ENCODE peak calls at places on chromosomes 5 and 9, in eight cellular contexts. T, P, W, K, Z, M, R and B are unnamed samples.

GRCh38 chr5:32767948-32768427 is 56.9 kb downstream of the NPR3 start:
- DNase-seq in T (peak; percentile 93), P (peak; percentile 42), W (no peak), K (no peak), Z (peak; percentile 97), M (no peak), R (no peak), B (no peak)

GRCh38 chr9:92795000-92795399 is 30.4 kb upstream of the BICD2 start:
- DNase-seq in T (no peak), P (no peak), W (no peak), K (no peak), Z (no peak), M (no peak), R (no peak), B (no peak)

GRCh38 chr9:99235069-99235468 is 13.0 kb downstream of the SEC61B start:
- DNase-seq in T (no peak), P (no peak), W (no peak), K (no peak), Z (no peak), M (no peak), R (peak; percentile 50), B (no peak)

GRCh38 chr9:16519001-16519400 is 351.5 kb downstream of the BNC2 start:
- DNase-seq in T (no peak), P (no peak), W (no peak), K (peak; percentile 79), Z (no peak), M (no peak), R (no peak), B (no peak)

GRCh38 chr9:137276757-137277328 is 683 bp upstream of the TOR4A start:
- DNase-seq in T (peak; percentile 80), P (peak; percentile 92), W (no peak), K (peak; percentile 79), Z (peak; percentile 37), M (peak; percentile 49), R (peak; percentile 87), B (peak; percentile 84)

GRCh38 chr9:83708515-83709158 is 879 bp upstream of the UBQLN1 start:
- DNase-seq in T (peak; percentile 66), P (peak; percentile 89), W (peak; percentile 88), K (peak; percentile 62), Z (peak; percentile 64), M (peak; percentile 84), R (peak; percentile 74), B (peak; percentile 83)

GRCh38 chr5:40736103-40736875 is 19.5 kb downstream of the TTC33 start:
- DNase-seq in T (peak; percentile 83), P (no peak), W (no peak), K (peak; percentile 71), Z (peak; percentile 54), M (peak; percentile 29), R (peak; percentile 91), B (no peak)

GRCh38 chr9:100426532-100427365 is at the start of gene MSANTD3:
- DNase-seq in T (peak; percentile 90), P (peak; percentile 76), W (peak; percentile 77), K (peak; percentile 76), Z (peak; percentile 64), M (no peak), R (peak; percentile 81), B (peak; percentile 66)

GRCh38 chr5:104412649-104413240 is 850.2 kb upstream of the NUDT12 start:
- DNase-seq in T (peak; percentile 50), P (no peak), W (no peak), K (peak; percentile 77), Z (peak; percentile 13), M (no peak), R (no peak), B (peak; percentile 50)

GRCh38 chr9:110847661-110848060 is 179.1 kb downstream of the MUSK start:
- DNase-seq in T (peak; percentile 38), P (no peak), W (no peak), K (no peak), Z (peak; percentile 52), M (no peak), R (no peak), B (no peak)

GRCh38 chr5:67366961-67367360 is 170.4 kb upstream of the CD180 start:
- DNase-seq in T (no peak), P (no peak), W (no peak), K (no peak), Z (no peak), M (no peak), R (no peak), B (no peak)

GRCh38 chr9:20476912-20477311 is 145.4 kb downstream of the MLLT3 start:
- DNase-seq in T (peak; percentile 78), P (no peak), W (no peak), K (no peak), Z (no peak), M (no peak), R (no peak), B (no peak)

GRCh38 chr9:94176582-94176981 is 82.5 kb upstream of the ZNF169 start:
- DNase-seq in T (no peak), P (no peak), W (no peak), K (no peak), Z (no peak), M (no peak), R (no peak), B (peak; percentile 46)

GRCh38 chr9:131432597-131433301 is 38.9 kb downstream of the PRRC2B start:
- DNase-seq in T (peak; percentile 75), P (no peak), W (no peak), K (no peak), Z (peak; percentile 92), M (no peak), R (no peak), B (no peak)

GRCh38 chr9:11038956-11039355 is 426.2 kb upstream of the PTPRD start:
- DNase-seq in T (no peak), P (no peak), W (no peak), K (peak; percentile 24), Z (no peak), M (no peak), R (no peak), B (no peak)

DNA sequence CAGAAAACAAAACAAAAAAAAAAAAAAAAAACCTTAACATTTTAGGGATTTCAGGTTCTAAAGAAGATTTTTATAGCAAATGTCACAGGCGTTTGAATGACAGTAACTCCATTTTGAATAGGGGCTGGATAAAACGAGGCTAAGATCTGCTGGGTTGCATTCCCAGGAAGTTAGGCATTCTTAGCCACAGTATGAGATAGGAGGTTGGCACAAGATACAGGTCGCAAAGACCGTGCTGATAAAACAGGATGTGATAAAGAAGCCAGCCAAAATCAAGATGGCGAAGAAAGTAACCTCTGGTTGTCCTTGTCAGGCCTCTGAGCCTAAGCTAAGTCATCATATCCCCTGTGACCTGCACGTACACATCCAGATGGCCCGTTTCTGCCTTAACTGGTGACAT is 425.6 kb upstream of the PTPRD start:
- DNase-seq in T (no peak), P (no peak), W (no peak), K (peak; percentile 17), Z (no peak), M (no peak), R (no peak), B (no peak)
- H3K4me3 ChIP-seq in T (no peak overlapping the region), P (no peak overlapping the region), W (no peak overlapping the region), K (no peak overlapping the region), Z (no peak overlapping the region), M (no peak overlapping the region), R (no peak overlapping the region), B (no peak overlapping the region)

GRCh38 chr5:2751592-2752021 is at the start of gene IRX2:
- DNase-seq in T (no peak), P (peak; percentile 92), W (peak; percentile 78), K (peak; percentile 96), Z (peak; percentile 98), M (no peak), R (no peak), B (peak; percentile 67)

GRCh38 chr5:2753452-2754409 is 2.3 kb upstream of the IRX2 start:
- DNase-seq in T (no peak), P (no peak), W (no peak), K (peak; percentile 60), Z (peak; percentile 41), M (no peak), R (no peak), B (no peak)

GRCh38 chr5:2752059-2752874 is 790 bp upstream of the IRX2 start:
- DNase-seq in T (no peak), P (peak; percentile 78), W (no peak), K (peak; percentile 69), Z (peak; percentile 78), M (no peak), R (no peak), B (no peak)

GRCh38 chr5:2754621-2755370 is 3.3 kb upstream of the IRX2 start:
- DNase-seq in T (no peak), P (peak; percentile 58), W (peak; percentile 49), K (peak; percentile 58), Z (peak; percentile 38), M (no peak), R (no peak), B (no peak)

DNA sequence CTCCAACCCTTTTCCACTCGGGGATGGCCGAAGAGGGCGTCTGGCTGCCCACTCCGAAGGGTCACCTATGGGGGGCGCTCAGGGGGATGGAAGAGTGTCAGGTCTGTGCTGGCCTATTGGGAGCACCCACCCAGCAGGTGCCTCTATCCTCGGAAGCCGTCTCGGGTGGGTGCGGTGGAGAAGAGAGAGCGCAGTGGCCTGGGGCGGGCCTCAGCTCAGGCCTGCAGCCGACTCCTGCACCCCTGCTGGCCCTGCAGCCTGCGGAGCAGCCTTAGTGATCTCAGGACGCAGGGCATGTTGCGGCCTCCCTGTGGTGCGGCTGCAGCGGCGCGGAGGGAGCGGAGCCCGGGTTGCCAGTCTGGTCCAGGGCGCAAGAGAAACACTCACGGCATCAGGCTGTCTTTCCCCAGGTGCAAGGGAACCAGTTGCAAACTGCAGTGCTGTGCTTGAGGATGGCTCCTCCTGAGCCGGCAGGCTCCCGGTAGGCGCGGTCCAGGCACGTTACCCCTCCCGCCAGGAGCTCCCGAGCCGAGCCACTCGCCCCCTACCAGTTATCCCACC is 1.5 kb upstream of the IRX2 start:
- DNase-seq in T (no peak), P (no peak), W (peak; percentile 49), K (peak; percentile 50), Z (peak; percentile 40), M (no peak), R (no peak), B (no peak)
- H3K4me3 ChIP-seq in T (peak overlapping the region; percentile 90), P (peak overlapping the region; percentile 51), W (peak overlapping the region; percentile 69), K (peak overlapping the region; percentile 67), Z (peak overlapping the region; percentile 73), M (no peak overlapping the region), R (no peak overlapping the region), B (no peak overlapping the region)

DNA sequence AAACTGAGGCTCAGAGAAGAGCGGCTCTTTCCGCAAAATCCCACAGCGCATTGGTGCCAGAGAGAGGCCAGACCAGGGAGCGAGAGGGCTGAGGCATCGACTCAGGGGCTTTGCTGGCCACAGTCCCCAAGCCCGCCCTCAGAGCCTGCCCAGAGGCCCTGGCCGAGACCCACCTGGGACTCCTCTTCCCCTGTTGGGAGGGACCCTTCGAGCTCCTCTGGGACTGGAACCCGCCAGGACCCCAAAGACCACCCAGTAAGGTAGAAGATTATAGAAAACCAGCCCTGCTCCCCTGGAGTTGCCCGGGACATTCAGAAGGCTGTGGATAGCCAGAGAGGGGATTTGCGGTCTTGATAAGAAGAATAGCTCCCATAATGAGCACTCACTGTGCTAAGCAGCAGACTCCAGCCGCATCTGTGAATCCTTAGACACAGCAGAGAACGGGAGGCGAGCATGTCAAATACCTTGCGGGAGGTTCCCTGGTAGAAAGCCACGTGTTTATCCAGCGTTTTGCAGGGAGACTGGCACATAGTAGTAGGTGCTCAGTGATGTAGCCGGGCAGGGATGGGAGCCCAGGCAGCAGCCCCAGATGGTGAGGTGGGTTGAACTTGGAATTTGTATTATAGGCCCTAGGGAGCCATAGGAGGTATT is 651 bp upstream of the AK1 start:
- DNase-seq in T (no peak), P (no peak), W (no peak), K (peak; percentile 54), Z (no peak), M (no peak), R (no peak), B (peak; percentile 51)
- H3K4me3 ChIP-seq in T (peak overlapping the region; percentile 85), P (peak overlapping the region; percentile 54), W (peak overlapping the region; percentile 79), K (peak overlapping the region; percentile 73), Z (peak overlapping the region; percentile 74), M (peak overlapping the region; percentile 65), R (no peak overlapping the region), B (no peak overlapping the region)

GRCh38 chr5:73438048-73438896 is 10.3 kb downstream of the FOXD1 start:
- DNase-seq in T (peak; percentile 24), P (no peak), W (no peak), K (no peak), Z (no peak), M (no peak), R (no peak), B (no peak)
- H3K4me3 ChIP-seq in T (no peak overlapping the region), P (no peak overlapping the region), W (no peak overlapping the region), K (peak overlapping the region; percentile 58), Z (peak overlapping the region; percentile 61), M (peak overlapping the region; percentile 56), R (no peak overlapping the region), B (no peak overlapping the region)